ENCODE peak calls at places on chromosome 16, in five cellular contexts. One of them, this sample, is unnamed.

GRCh38 chr16:75821117-75821516 is 94.8 kb upstream of the CPHXL start:
- DNase-seq in CD4-positive, alpha-beta T cell: no peak
- DNase-seq in AG09309: no peak
- DNase-seq in psoas muscle: no peak
- DNase-seq in hepatocyte: no peak
- DNase-seq in this sample: no peak

GRCh38 chr16:54505479-54506247 is 219.1 kb upstream of the IRX3 start:
- DNase-seq in CD4-positive, alpha-beta T cell: no peak
- DNase-seq in AG09309: no peak
- DNase-seq in psoas muscle: no peak
- DNase-seq in hepatocyte: no peak
- DNase-seq in this sample: no peak

GRCh38 chr16:88542231-88542630 is 28.0 kb upstream of the ZC3H18 start:
- DNase-seq in CD4-positive, alpha-beta T cell: no peak
- DNase-seq in AG09309: no peak
- DNase-seq in psoas muscle: no peak
- DNase-seq in hepatocyte: no peak
- DNase-seq in this sample: no peak

GRCh38 chr16:306911-307370 is 24.0 kb downstream of the PDIA2 start:
- DNase-seq in CD4-positive, alpha-beta T cell: no peak
- DNase-seq in AG09309: no peak
- DNase-seq in psoas muscle: no peak
- DNase-seq in hepatocyte: no peak
- DNase-seq in this sample: no peak

GRCh38 chr16:22665048-22665797 is 148.7 kb upstream of the HS3ST2 start:
- DNase-seq in CD4-positive, alpha-beta T cell: no peak
- DNase-seq in AG09309: no peak
- DNase-seq in psoas muscle: no peak
- DNase-seq in hepatocyte: no peak
- DNase-seq in this sample: no peak

GRCh38 chr16:11161974-11162373 is 94.0 kb downstream of the SOCS1 start:
- DNase-seq in CD4-positive, alpha-beta T cell: no peak
- DNase-seq in AG09309: no peak
- DNase-seq in psoas muscle: no peak
- DNase-seq in hepatocyte: no peak
- DNase-seq in this sample: no peak

GRCh38 chr16:31132979-31133599 is 2.4 kb downstream of the PRSS8 start:
- DNase-seq in CD4-positive, alpha-beta T cell: no peak
- DNase-seq in AG09309: no peak
- DNase-seq in psoas muscle: no peak
- DNase-seq in hepatocyte: no peak
- DNase-seq in this sample: no peak

GRCh38 chr16:15660203-15660601 is 10.2 kb downstream of the NDE1 start:
- DNase-seq in CD4-positive, alpha-beta T cell: no peak
- DNase-seq in AG09309: no peak
- DNase-seq in psoas muscle: no peak
- DNase-seq in hepatocyte: no peak
- DNase-seq in this sample: no peak

GRCh38 chr16:31382485-31383161 is 10.5 kb upstream of the ITGAD start:
- DNase-seq in CD4-positive, alpha-beta T cell: peak
- DNase-seq in AG09309: peak
- DNase-seq in psoas muscle: peak
- DNase-seq in hepatocyte: peak
- DNase-seq in this sample: peak

GRCh38 chr16:27230562-27230991 is 27.3 kb downstream of the KDM8 start:
- DNase-seq in CD4-positive, alpha-beta T cell: peak
- DNase-seq in AG09309: no peak
- DNase-seq in psoas muscle: no peak
- DNase-seq in hepatocyte: no peak
- DNase-seq in this sample: no peak

GRCh38 chr16:65704866-65705265 is 583.0 kb upstream of the CDH11 start:
- DNase-seq in CD4-positive, alpha-beta T cell: no peak
- DNase-seq in AG09309: no peak
- DNase-seq in psoas muscle: no peak
- DNase-seq in hepatocyte: no peak
- DNase-seq in this sample: no peak
- TF ChIP-seq CTCF in CD4-positive, alpha-beta T cell: no peak
- TF ChIP-seq CTCF in AG09309: peak
- TF ChIP-seq CTCF in psoas muscle: no peak
- TF ChIP-seq CTCF in hepatocyte: peak
- TF ChIP-seq CTCF in this sample: peak

DNA sequence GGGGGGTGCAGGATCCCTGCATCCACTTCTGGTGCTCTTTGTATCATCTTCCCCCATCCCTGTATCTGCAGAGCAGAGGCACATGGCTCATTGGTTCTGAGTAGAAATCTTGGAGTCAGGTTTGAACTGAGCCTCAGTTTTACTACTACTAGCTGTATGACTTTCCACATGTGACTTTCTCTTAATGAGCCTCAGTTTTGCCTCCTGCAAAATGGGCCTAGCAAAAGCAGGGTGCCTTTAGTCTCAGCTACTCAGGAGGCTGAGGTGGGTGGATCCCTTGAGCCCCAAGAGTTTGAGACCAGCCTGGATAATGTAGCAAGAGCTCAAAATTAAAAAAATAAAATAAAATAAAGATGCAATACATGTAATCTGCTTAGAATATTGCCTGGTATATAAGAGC is 81.4 kb downstream of the SDR42E1 start:
- DNase-seq in CD4-positive, alpha-beta T cell: no peak
- DNase-seq in AG09309: no peak
- DNase-seq in psoas muscle: no peak
- DNase-seq in hepatocyte: no peak
- DNase-seq in this sample: no peak
- TF ChIP-seq CTCF in CD4-positive, alpha-beta T cell: no peak
- TF ChIP-seq CTCF in AG09309: no peak
- TF ChIP-seq CTCF in psoas muscle: no peak
- TF ChIP-seq CTCF in hepatocyte: no peak
- TF ChIP-seq CTCF in this sample: no peak

GRCh38 chr16:4339455-4339854 is 11.7 kb downstream of the PAM16 start:
- DNase-seq in CD4-positive, alpha-beta T cell: no peak
- DNase-seq in AG09309: no peak
- DNase-seq in psoas muscle: no peak
- DNase-seq in hepatocyte: no peak
- DNase-seq in this sample: no peak

GRCh38 chr16:4341250-4341649 is 9.9 kb downstream of the PAM16 start:
- DNase-seq in CD4-positive, alpha-beta T cell: no peak
- DNase-seq in AG09309: no peak
- DNase-seq in psoas muscle: no peak
- DNase-seq in hepatocyte: no peak
- DNase-seq in this sample: no peak

GRCh38 chr16:4340443-4340842 is 10.7 kb downstream of the PAM16 start:
- DNase-seq in CD4-positive, alpha-beta T cell: no peak
- DNase-seq in AG09309: no peak
- DNase-seq in psoas muscle: no peak
- DNase-seq in hepatocyte: no peak
- DNase-seq in this sample: no peak

GRCh38 chr16:4338712-4339299 is 12.3 kb downstream of the PAM16 start:
- DNase-seq in CD4-positive, alpha-beta T cell: no peak
- DNase-seq in AG09309: no peak
- DNase-seq in psoas muscle: no peak
- DNase-seq in hepatocyte: peak
- DNase-seq in this sample: no peak

DNA sequence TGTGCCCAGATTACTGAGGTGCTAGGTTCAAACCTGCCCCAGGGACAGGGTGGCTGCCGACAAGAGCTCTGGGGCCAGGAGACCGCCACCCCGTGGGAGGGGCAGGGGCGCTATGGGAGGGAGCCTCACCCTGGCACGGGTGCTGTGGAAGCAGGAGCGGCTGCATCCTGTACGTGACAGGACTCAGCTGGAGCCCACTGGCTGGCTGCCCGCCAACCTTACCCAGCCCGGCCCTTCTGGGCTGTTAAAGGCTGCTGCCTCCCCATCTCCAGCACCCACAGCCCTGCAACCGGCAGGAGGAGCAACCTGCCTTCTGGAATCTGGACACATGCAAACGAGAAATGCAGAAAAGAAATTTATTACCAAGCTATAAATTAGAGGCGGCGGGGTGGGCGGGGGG is 11.2 kb downstream of the PAM16 start:
- DNase-seq in CD4-positive, alpha-beta T cell: no peak
- DNase-seq in AG09309: no peak
- DNase-seq in psoas muscle: no peak
- DNase-seq in hepatocyte: peak
- DNase-seq in this sample: no peak
- TF ChIP-seq CTCF in CD4-positive, alpha-beta T cell: no peak
- TF ChIP-seq CTCF in AG09309: no peak
- TF ChIP-seq CTCF in psoas muscle: no peak
- TF ChIP-seq CTCF in hepatocyte: peak
- TF ChIP-seq CTCF in this sample: no peak

GRCh38 chr16:49440156-49441065 is 66.8 kb downstream of the C16orf78 start:
- DNase-seq in CD4-positive, alpha-beta T cell: no peak
- DNase-seq in AG09309: no peak
- DNase-seq in psoas muscle: no peak
- DNase-seq in hepatocyte: no peak
- DNase-seq in this sample: peak
- TF ChIP-seq CTCF in CD4-positive, alpha-beta T cell: no peak
- TF ChIP-seq CTCF in AG09309: no peak
- TF ChIP-seq CTCF in psoas muscle: no peak
- TF ChIP-seq CTCF in hepatocyte: no peak
- TF ChIP-seq CTCF in this sample: no peak

GRCh38 chr16:70715860-70716357 is 30.1 kb upstream of the MTSS2 start:
- DNase-seq in CD4-positive, alpha-beta T cell: no peak
- DNase-seq in AG09309: peak
- DNase-seq in psoas muscle: no peak
- DNase-seq in hepatocyte: peak
- DNase-seq in this sample: no peak

GRCh38 chr16:70713781-70714180 is 27.9 kb upstream of the MTSS2 start:
- DNase-seq in CD4-positive, alpha-beta T cell: no peak
- DNase-seq in AG09309: no peak
- DNase-seq in psoas muscle: no peak
- DNase-seq in hepatocyte: no peak
- DNase-seq in this sample: no peak

GRCh38 chr16:70717065-70717464 is 31.2 kb upstream of the MTSS2 start:
- DNase-seq in CD4-positive, alpha-beta T cell: no peak
- DNase-seq in AG09309: no peak
- DNase-seq in psoas muscle: no peak
- DNase-seq in hepatocyte: no peak
- DNase-seq in this sample: no peak

GRCh38 chr16:70714526-70715112 is 28.8 kb upstream of the MTSS2 start:
- DNase-seq in CD4-positive, alpha-beta T cell: no peak
- DNase-seq in AG09309: no peak
- DNase-seq in psoas muscle: no peak
- DNase-seq in hepatocyte: no peak
- DNase-seq in this sample: no peak

GRCh38 chr16:70715113-70715711 is 29.4 kb upstream of the MTSS2 start:
- DNase-seq in CD4-positive, alpha-beta T cell: no peak
- DNase-seq in AG09309: peak
- DNase-seq in psoas muscle: peak
- DNase-seq in hepatocyte: peak
- DNase-seq in this sample: no peak
- TF ChIP-seq CTCF in CD4-positive, alpha-beta T cell: no peak
- TF ChIP-seq CTCF in AG09309: no peak
- TF ChIP-seq CTCF in psoas muscle: no peak
- TF ChIP-seq CTCF in hepatocyte: no peak
- TF ChIP-seq CTCF in this sample: no peak

GRCh38 chr16:71368958-71369357 is 10.4 kb downstream of the CALB2 start:
- DNase-seq in CD4-positive, alpha-beta T cell: no peak
- DNase-seq in AG09309: no peak
- DNase-seq in psoas muscle: no peak
- DNase-seq in hepatocyte: no peak
- DNase-seq in this sample: no peak
- TF ChIP-seq CTCF in CD4-positive, alpha-beta T cell: no peak
- TF ChIP-seq CTCF in AG09309: no peak
- TF ChIP-seq CTCF in psoas muscle: no peak
- TF ChIP-seq CTCF in hepatocyte: no peak
- TF ChIP-seq CTCF in this sample: no peak